ENCODE peak calls at places on chromosomes 3 and 15, in seven cellular contexts. N is HL-60, M is HCT116, F is GM12878, H is HepG2, K is GM23338, E is SK-N-SH. Z is an unnamed sample.

GRCh38 chr3:183158552-183159006 is 4.0 kb downstream of the LAMP3 start:
- DNase-seq in F (peak), E (no peak), N (no peak), M (no peak), H (no peak), K (no peak), Z (no peak)

GRCh38 chr15:67998599-67999122 is 55.5 kb upstream of the PIAS1 start:
- DNase-seq in H (no peak), N (no peak), K (no peak), E (no peak), M (no peak), F (no peak), Z (no peak)

GRCh38 chr3:127424766-127425504 is 137.1 kb upstream of the PRR20G start:
- DNase-seq in M (no peak), E (peak), H (no peak), F (no peak), K (no peak), N (no peak), Z (no peak)

GRCh38 chr15:96893159-96893906 is 562.8 kb downstream of the NR2F2 start:
- DNase-seq in N (no peak), F (no peak), M (no peak), H (no peak), E (no peak), K (peak), Z (no peak)

GRCh38 chr3:178200316-178200715 is 335.9 kb upstream of the KCNMB2 start:
- DNase-seq in K (no peak), M (no peak), H (no peak), F (no peak), N (no peak), E (no peak), Z (no peak)

GRCh38 chr3:163951397-163951987 is 1126.8 kb downstream of the SI start:
- DNase-seq in M (no peak), H (peak), E (peak), N (no peak), F (no peak), K (peak), Z (no peak)

GRCh38 chr15:31503256-31503655 is 176.6 kb downstream of the KLF13 start:
- DNase-seq in F (no peak), E (no peak), M (no peak), H (no peak), N (no peak), K (no peak), Z (no peak)

GRCh38 chr15:69434679-69435078 is 17.9 kb upstream of the RPLP1 start:
- DNase-seq in H (no peak), E (no peak), M (no peak), F (no peak), K (no peak), N (no peak), Z (no peak)

GRCh38 chr15:40843885-40844542 is at the start of gene SPINT1:
- DNase-seq in E (peak), K (peak), F (no peak), N (no peak), M (no peak), H (no peak), Z (no peak)

GRCh38 chr15:46315540-46315939 is 680.7 kb downstream of the SQOR start:
- DNase-seq in K (no peak), F (no peak), N (no peak), H (no peak), M (no peak), E (no peak), Z (no peak)

GRCh38 chr3:71301001-71301400 is 282.5 kb downstream of the FOXP1 start:
- DNase-seq in K (no peak), F (peak), M (no peak), E (no peak), N (no peak), H (no peak), Z (no peak)

GRCh38 chr3:139102606-139103005 is 57.9 kb upstream of the PRR23C start:
- DNase-seq in M (no peak), H (no peak), N (no peak), E (no peak), K (no peak), F (no peak), Z (no peak)

GRCh38 chr3:36124118-36124796 is 256.0 kb upstream of the STAC start:
- DNase-seq in K (peak), F (no peak), E (peak), M (peak), H (peak), N (no peak), Z (peak)

GRCh38 chr15:69060744-69061143 is 46.2 kb downstream of the NOX5 start:
- DNase-seq in M (no peak), N (no peak), K (no peak), F (no peak), E (peak), H (no peak), Z (no peak)

GRCh38 chr3:104943931-104944330 is 422.8 kb upstream of the ALCAM start:
- DNase-seq in F (no peak), N (peak), M (no peak), E (no peak), K (no peak), H (no peak), Z (no peak)

GRCh38 chr15:79099692-79100091 is 9.1 kb upstream of the RASGRF1 start:
- DNase-seq in K (no peak), H (no peak), M (no peak), N (no peak), E (no peak), F (no peak), Z (no peak)

GRCh38 chr3:189267981-189268613 is 96.3 kb downstream of the TPRG1 start:
- DNase-seq in E (no peak), K (peak), M (peak), F (no peak), N (no peak), H (peak), Z (no peak)

GRCh38 chr15:91853968-91854943 is 748 bp downstream of the SLCO3A1 start:
- DNase-seq in N (peak), M (no peak), K (peak), F (no peak), H (no peak), E (peak), Z (no peak)

GRCh38 chr15:50058231-50058630 is 60.8 kb downstream of the ATP8B4 start:
- DNase-seq in E (no peak), H (no peak), K (no peak), F (no peak), M (no peak), N (no peak), Z (no peak)

GRCh38 chr3:58492385-58492970 is 582 bp downstream of the KCTD6 start:
- DNase-seq in M (no peak), F (no peak), H (no peak), N (no peak), K (no peak), E (peak), Z (no peak)

GRCh38 chr15:74780983-74781672 is 752 bp upstream of the CSK start:
- DNase-seq in N (peak), M (no peak), H (no peak), E (no peak), K (peak), F (no peak), Z (no peak)

GRCh38 chr3:33187368-33187634 is 31.3 kb downstream of the SUSD5 start:
- DNase-seq in F (no peak), E (no peak), M (no peak), K (no peak), H (no peak), N (no peak), Z (peak)

GRCh38 chr15:89758283-89758682 is 7.2 kb upstream of the MESP1 start:
- DNase-seq in K (no peak), M (no peak), H (no peak), E (no peak), F (no peak), N (no peak), Z (no peak)

GRCh38 chr3:172177803-172178316 is 138.5 kb downstream of the FNDC3B start:
- DNase-seq in M (no peak), K (no peak), F (no peak), N (no peak), E (no peak), H (no peak), Z (no peak)

GRCh38 chr3:197748597-197749314 is 927 bp upstream of the FYTTD1 start:
- DNase-seq in H (no peak), F (no peak), E (no peak), M (no peak), K (no peak), N (no peak), Z (no peak)

GRCh38 chr3:63751459-63751858 is 67.6 kb upstream of the C3orf49 start:
- DNase-seq in K (no peak), N (no peak), H (no peak), F (no peak), M (no peak), E (no peak), Z (no peak)

GRCh38 chr3:139087621-139088020 is 42.9 kb upstream of the PRR23C start:
- DNase-seq in H (no peak), M (no peak), N (no peak), E (no peak), K (no peak), F (no peak), Z (no peak)

GRCh38 chr15:69524296-69524695 is 71.7 kb downstream of the RPLP1 start:
- DNase-seq in H (no peak), F (no peak), M (no peak), N (no peak), K (no peak), E (no peak), Z (no peak)

GRCh38 chr15:80856400-80856799 is 77.2 kb downstream of the CEMIP start:
- DNase-seq in M (no peak), K (peak), E (peak), F (no peak), N (no peak), H (peak), Z (no peak)

GRCh38 chr3:194310060-194310481 is 41.1 kb downstream of the CPN2 start:
- DNase-seq in K (no peak), M (no peak), N (no peak), E (no peak), H (no peak), F (no peak), Z (no peak)

GRCh38 chr15:52183562-52184173 is 7.5 kb downstream of the GNB5 start:
- DNase-seq in N (no peak), E (peak), K (peak), H (no peak), F (no peak), M (no peak), Z (peak)

GRCh38 chr3:15361494-15362214 is 29.3 kb upstream of the SH3BP5 start:
- DNase-seq in F (peak), K (no peak), N (no peak), E (peak), M (no peak), H (no peak), Z (no peak)

GRCh38 chr3:151379083-151379734 is 5.3 kb downstream of the P2RY12 start:
- DNase-seq in K (peak), H (peak), N (no peak), F (no peak), M (peak), E (peak), Z (peak)

GRCh38 chr3:72745146-72745976 is 102.9 kb downstream of the SHQ1 start:
- DNase-seq in F (no peak), H (no peak), K (no peak), E (no peak), N (no peak), M (no peak), Z (no peak)

GRCh38 chr15:33150516-33150915 is 44.0 kb downstream of the FMN1 start:
- DNase-seq in N (no peak), M (no peak), K (no peak), E (no peak), F (no peak), H (no peak), Z (no peak)

GRCh38 chr3:95271330-95271729 is 1208.5 kb downstream of the NSUN3 start:
- DNase-seq in M (no peak), F (no peak), E (no peak), N (no peak), K (no peak), H (no peak), Z (no peak)

GRCh38 chr3:138093721-138094120 is 21.7 kb downstream of the DZIP1L start:
- DNase-seq in N (no peak), K (no peak), M (no peak), F (no peak), H (no peak), E (no peak), Z (no peak)

DNA sequence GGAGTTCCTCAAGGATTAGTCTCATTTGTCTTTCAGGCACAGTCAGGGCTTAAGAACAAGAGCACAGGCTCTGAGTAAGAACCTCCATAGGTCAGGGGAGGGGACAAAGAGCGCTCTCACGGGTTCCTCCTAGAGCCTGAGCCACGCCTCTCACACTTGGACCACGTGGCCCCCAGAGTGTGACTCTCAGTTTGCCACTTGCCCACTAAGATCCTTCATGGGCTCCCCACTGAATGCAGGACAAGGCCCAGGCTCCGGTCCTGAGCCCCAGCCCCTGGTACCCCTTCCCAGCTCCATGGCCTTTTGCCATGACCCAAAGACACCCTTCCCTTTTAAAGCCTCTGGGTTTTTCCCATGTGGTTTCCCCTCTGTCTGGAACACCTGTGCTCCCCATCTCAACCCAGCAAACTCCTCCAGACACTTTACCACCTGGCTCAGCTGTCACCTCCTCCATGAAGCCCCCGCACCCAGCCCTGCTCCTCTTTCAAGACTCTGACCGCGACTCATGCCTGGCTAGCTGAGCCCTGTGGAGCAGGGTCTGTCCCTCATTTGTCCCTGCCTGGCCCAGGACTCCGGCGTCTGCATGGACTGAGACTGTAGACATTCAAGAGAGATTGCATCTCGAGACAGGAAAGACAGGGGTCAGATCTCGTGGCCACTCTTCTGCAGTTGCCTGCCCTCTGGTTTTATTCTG is 32.7 kb downstream of the IQSEC1 start:
- DNase-seq in F (no peak), N (peak), M (no peak), H (no peak), E (peak), K (no peak), Z (no peak)
- TF ChIP-seq REST in F (no peak), N (no peak), M (no peak), H (no peak), E (no peak), K (no peak), Z (no peak)

GRCh38 chr3:122169911-122170310 is 13.6 kb upstream of the CASR start:
- DNase-seq in F (no peak), N (no peak), H (no peak), K (no peak), E (no peak), M (no peak), Z (no peak)

GRCh38 chr3:122168044-122168443 is 15.4 kb upstream of the CASR start:
- DNase-seq in H (no peak), F (no peak), E (no peak), M (no peak), K (no peak), N (no peak), Z (no peak)

GRCh38 chr3:122167630-122168029 is 15.8 kb upstream of the CASR start:
- DNase-seq in E (no peak), N (peak), M (no peak), F (no peak), K (no peak), H (no peak), Z (no peak)
- TF ChIP-seq POLR2AphosphoS5 in E (no peak), N (peak), M (no peak), F (no peak), K (no peak), H (no peak), Z (no peak)

GRCh38 chr3:47318921-47319320 is 36.2 kb downstream of the KLHL18 start:
- DNase-seq in K (no peak), E (no peak), H (no peak), M (no peak), F (no peak), N (no peak), Z (no peak)

GRCh38 chr3:47319952-47320351 is 37.2 kb downstream of the KLHL18 start:
- DNase-seq in N (no peak), E (no peak), H (no peak), F (no peak), K (no peak), M (no peak), Z (no peak)

GRCh38 chr3:47323431-47324277 is 40.9 kb downstream of the KLHL18 start:
- DNase-seq in E (no peak), K (no peak), M (peak), H (no peak), N (no peak), F (no peak), Z (no peak)

DNA sequence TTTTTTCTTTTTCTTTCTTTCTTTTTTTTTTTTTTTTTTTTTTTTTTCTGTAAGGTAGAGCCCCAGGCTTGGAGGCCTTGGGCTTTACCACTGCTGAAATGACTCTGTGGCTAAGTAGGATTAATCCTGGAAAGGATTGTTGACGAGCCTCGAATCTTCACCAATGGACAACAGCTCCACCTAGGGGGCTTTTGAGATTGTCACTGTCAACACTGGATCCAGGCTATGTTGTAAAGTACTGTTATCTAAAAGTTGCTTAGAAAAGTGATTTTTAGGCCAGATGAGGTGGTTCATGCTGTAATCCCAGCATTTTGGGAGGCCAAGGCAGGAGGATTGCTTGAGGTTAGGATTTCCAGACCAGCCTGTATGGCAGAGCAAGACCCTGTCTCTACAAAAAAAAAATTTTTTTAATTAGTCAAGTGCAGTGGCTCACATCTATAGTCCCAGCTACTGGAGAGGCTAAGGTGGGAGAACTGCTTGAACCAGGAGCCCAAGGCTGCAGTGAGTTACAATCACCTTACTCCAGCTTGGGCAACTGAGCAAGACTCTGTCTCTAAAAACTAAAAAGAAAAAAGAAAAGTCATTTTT is 41.6 kb downstream of the KLHL18 start:
- DNase-seq in E (peak), F (peak), N (peak), M (peak), H (peak), K (peak), Z (peak)
- TF ChIP-seq REST in E (no peak), F (no peak), N (no peak), M (no peak), H (no peak), K (no peak), Z (no peak)

GRCh38 chr3:9744162-9744561 is 5.6 kb upstream of the OGG1 start:
- DNase-seq in M (no peak), F (no peak), K (no peak), N (no peak), E (no peak), H (no peak), Z (no peak)

GRCh38 chr3:9745521-9745920 is 4.2 kb upstream of the OGG1 start:
- DNase-seq in E (no peak), M (no peak), H (no peak), K (no peak), F (no peak), N (no peak), Z (no peak)

GRCh38 chr3:9743548-9743947 is 6.2 kb upstream of the OGG1 start:
- DNase-seq in H (no peak), F (no peak), E (no peak), N (no peak), K (no peak), M (no peak), Z (no peak)

GRCh38 chr3:9747267-9747666 is 2.5 kb upstream of the OGG1 start:
- DNase-seq in F (no peak), E (no peak), M (no peak), N (no peak), K (no peak), H (no peak), Z (no peak)

GRCh38 chr3:9746330-9746729 is 3.4 kb upstream of the OGG1 start:
- DNase-seq in H (no peak), E (no peak), K (no peak), F (no peak), M (no peak), N (no peak), Z (no peak)
- TF ChIP-seq POLR2AphosphoS5 in H (no peak), E (peak), K (no peak), F (no peak), M (peak), N (no peak), Z (no peak)

DNA sequence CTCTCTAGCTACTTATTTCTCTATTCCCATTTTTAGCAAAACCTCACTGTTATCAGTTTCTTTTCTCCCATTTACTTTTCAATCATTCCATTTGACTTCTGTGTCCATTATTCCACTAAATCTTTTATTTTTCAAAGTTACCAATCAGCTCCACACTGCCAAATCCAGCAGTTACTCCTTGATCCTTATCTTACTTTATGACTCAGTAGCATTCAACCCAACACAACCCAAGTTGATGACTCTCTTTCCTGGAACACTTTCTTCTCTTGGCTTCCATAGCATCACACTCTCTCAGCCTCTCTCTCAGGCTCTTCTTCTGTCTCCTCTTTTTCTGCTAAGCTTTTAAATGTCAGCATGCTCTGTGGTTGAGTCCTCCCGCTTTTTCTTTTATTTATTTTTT is 36.3 kb downstream of the RASGRP1 start:
- DNase-seq in N (no peak), M (no peak), E (no peak), K (no peak), F (no peak), H (no peak), Z (no peak)
- TF ChIP-seq REST in N (no peak), M (no peak), E (no peak), K (no peak), F (no peak), H (no peak), Z (no peak)

GRCh38 chr15:58014040-58014439 is 51.5 kb downstream of the ALDH1A2 start:
- DNase-seq in N (no peak), M (no peak), E (no peak), K (no peak), F (no peak), H (no peak), Z (no peak)
- TF ChIP-seq POLR2AphosphoS5 in N (no peak), M (no peak), E (no peak), K (no peak), F (no peak), H (no peak), Z (no peak)

Z was measured in Panc1.